ENCODE peak calls at places on chromosomes 12 and 14, in five cellular contexts. P is left colon; Z is Calu3; M is hepatic stellate cell; A is stimulated activated CD8-positive, alpha-beta memory T cell treated with anti-CD3 and anti-CD28 coated beads, Interleukin-7, amount 100 ng/mL, for 1 hour. J is an unnamed sample.

GRCh38 chr12:112439769-112440168 is 21.0 kb downstream of the PTPN11 start:
- DNase-seq in A (no peak), M (no peak), P (no peak), Z (no peak), J (no peak)

GRCh38 chr12:120758798-120759590 is 33.4 kb downstream of the ACADS start:
- DNase-seq in M (no peak), P (peak), Z (no peak), A (no peak), J (no peak)

GRCh38 chr14:71242237-71242748 is 335.0 kb downstream of the PCNX1 start:
- DNase-seq in M (no peak), Z (no peak), A (no peak), P (no peak), J (no peak)

GRCh38 chr14:71932229-71932951 is at the start of gene RGS6:
- DNase-seq in Z (peak), A (no peak), P (no peak), M (no peak), J (peak)

GRCh38 chr14:64112859-64113258 is 181.3 kb downstream of the ESR2 start:
- DNase-seq in P (peak), M (no peak), A (no peak), Z (no peak), J (peak)

GRCh38 chr14:57266060-57266459 is 2.6 kb downstream of the EXOC5 start:
- DNase-seq in M (no peak), P (no peak), Z (no peak), A (no peak), J (no peak)

GRCh38 chr14:104751539-104752337 is 1.2 kb upstream of the SIVA1 start:
- DNase-seq in P (no peak), M (no peak), A (no peak), Z (no peak), J (no peak)

GRCh38 chr12:94994312-94994711 is 9.2 kb downstream of the NDUFA12 start:
- DNase-seq in M (peak), P (no peak), Z (peak), A (no peak), J (no peak)

GRCh38 chr14:106436310-106436905 is 910.0 kb downstream of the TMEM121 start:
- DNase-seq in P (peak), A (peak), Z (peak), M (no peak), J (peak)

GRCh38 chr14:97290065-97290464 is 492.9 kb downstream of the VRK1 start:
- DNase-seq in P (no peak), Z (no peak), A (no peak), M (no peak), J (no peak)

GRCh38 chr12:96198970-96199369 is 4.8 kb downstream of the ELK3 start:
- DNase-seq in P (no peak), A (no peak), Z (no peak), M (peak), J (no peak)

GRCh38 chr12:74514098-74514872 is 23.4 kb upstream of the ATXN7L3B start:
- DNase-seq in P (no peak), M (no peak), A (no peak), Z (no peak), J (no peak)

GRCh38 chr14:63632932-63633514 is 8.6 kb downstream of the WDR89 start:
- DNase-seq in P (no peak), M (peak), A (no peak), Z (no peak), J (no peak)

J was measured in pancreas.